ENCODE peak calls at places on chromosomes 6 and 20, in five cellular contexts. N is IMR-90, K is A549, P is Peyer's patch, L is NB4. R is an unnamed sample.

GRCh38 chr6:149488815-149489214 is 4.0 kb upstream of the ZC3H12D start:
- DNase-seq in N (no peak), K (no peak), P (no peak), L (peak; percentile 44), R (no peak)

GRCh38 chr20:1805161-1805581 is 90.0 kb upstream of the SIRPA start:
- DNase-seq in N (no peak), K (no peak), P (peak; percentile 27), L (no peak), R (no peak)

GRCh38 chr6:142569676-142570075 is 267.9 kb downstream of the ADGRG6 start:
- DNase-seq in N (no peak), K (no peak), P (no peak), L (no peak), R (no peak)

GRCh38 chr6:93842178-93842577 is 422.8 kb upstream of the EPHA7 start:
- DNase-seq in N (no peak), K (no peak), P (no peak), L (no peak), R (no peak)

GRCh38 chr20:38952153-38952552 is 10.0 kb upstream of the DHX35 start:
- DNase-seq in N (no peak), K (no peak), P (no peak), L (no peak), R (no peak)

GRCh38 chr20:3648941-3649340 is 14.3 kb downstream of the GFRA4 start:
- DNase-seq in N (no peak), K (no peak), P (no peak), L (no peak), R (no peak)

GRCh38 chr20:48875914-48876240 is 45.6 kb upstream of the ARFGEF2 start:
- DNase-seq in N (no peak), K (no peak), P (no peak), L (peak; percentile 94), R (peak; percentile 39)

GRCh38 chr6:23890543-23891227 is 235.3 kb upstream of the NRSN1 start:
- DNase-seq in N (no peak), K (no peak), P (no peak), L (peak; percentile 14), R (no peak)

GRCh38 chr6:67736816-67737215 is 898.3 kb upstream of the ADGRB3 start:
- DNase-seq in N (no peak), K (no peak), P (no peak), L (no peak), R (no peak)

GRCh38 chr6:163730496-163731210 is 316.1 kb downstream of the QKI start:
- DNase-seq in N (no peak), K (no peak), P (no peak), L (no peak), R (no peak)

GRCh38 chr6:66663127-66663526 is 956.1 kb upstream of the EYS start:
- DNase-seq in N (no peak), K (no peak), P (no peak), L (no peak), R (no peak)

GRCh38 chr6:169213814-169214520 is 39.7 kb downstream of the THBS2 start:
- DNase-seq in N (no peak), K (no peak), P (no peak), L (peak; percentile 42), R (no peak)

GRCh38 chr6:137731960-137732616 is 135.0 kb upstream of the TNFAIP3 start:
- DNase-seq in N (peak; percentile 67), K (peak; percentile 33), P (no peak), L (peak; percentile 88), R (no peak)

GRCh38 chr20:44911264-44911921 is 1.5 kb downstream of the PABPC1L start:
- DNase-seq in N (peak; percentile 28), K (peak; percentile 88), P (peak; percentile 68), L (peak; percentile 69), R (no peak)

GRCh38 chr20:4613718-4614620 is 107.7 kb upstream of the PRND start:
- DNase-seq in N (no peak), K (peak; percentile 75), P (peak; percentile 92), L (peak; percentile 78), R (no peak)

GRCh38 chr6:1486387-1486786 is 97.0 kb downstream of the FOXF2 start:
- DNase-seq in N (no peak), K (no peak), P (no peak), L (no peak), R (no peak)

GRCh38 chr20:16391003-16391402 is 182.2 kb downstream of the KIF16B start:
- DNase-seq in N (no peak), K (no peak), P (no peak), L (no peak), R (no peak)

GRCh38 chr6:63975685-63976084 is 340.1 kb downstream of the PHF3 start:
- DNase-seq in N (no peak), K (no peak), P (no peak), L (no peak), R (no peak)

GRCh38 chr20:44802702-44803101 is 7.6 kb downstream of the RIMS4 start:
- DNase-seq in N (no peak), K (no peak), P (no peak), L (no peak), R (no peak)

GRCh38 chr6:89643411-89643810 is 4.9 kb upstream of the LYRM2 start:
- DNase-seq in N (no peak), K (no peak), P (no peak), L (no peak), R (no peak)

GRCh38 chr6:141349710-141350109 is 783.0 kb upstream of the GJE1 start:
- DNase-seq in N (no peak), K (no peak), P (no peak), L (no peak), R (no peak)

GRCh38 chr6:120993929-120994572 is 340.2 kb downstream of the TBC1D32 start:
- DNase-seq in N (no peak), K (no peak), P (no peak), L (no peak), R (no peak)

GRCh38 chr20:61543931-61544745 is 292.1 kb downstream of the CDH4 start:
- DNase-seq in N (no peak), K (no peak), P (no peak), L (no peak), R (no peak)

GRCh38 chr20:57909763-57910331 is 200.0 kb upstream of the PMEPA1 start:
- DNase-seq in N (no peak), K (no peak), P (peak; percentile 29), L (no peak), R (no peak)

DNA sequence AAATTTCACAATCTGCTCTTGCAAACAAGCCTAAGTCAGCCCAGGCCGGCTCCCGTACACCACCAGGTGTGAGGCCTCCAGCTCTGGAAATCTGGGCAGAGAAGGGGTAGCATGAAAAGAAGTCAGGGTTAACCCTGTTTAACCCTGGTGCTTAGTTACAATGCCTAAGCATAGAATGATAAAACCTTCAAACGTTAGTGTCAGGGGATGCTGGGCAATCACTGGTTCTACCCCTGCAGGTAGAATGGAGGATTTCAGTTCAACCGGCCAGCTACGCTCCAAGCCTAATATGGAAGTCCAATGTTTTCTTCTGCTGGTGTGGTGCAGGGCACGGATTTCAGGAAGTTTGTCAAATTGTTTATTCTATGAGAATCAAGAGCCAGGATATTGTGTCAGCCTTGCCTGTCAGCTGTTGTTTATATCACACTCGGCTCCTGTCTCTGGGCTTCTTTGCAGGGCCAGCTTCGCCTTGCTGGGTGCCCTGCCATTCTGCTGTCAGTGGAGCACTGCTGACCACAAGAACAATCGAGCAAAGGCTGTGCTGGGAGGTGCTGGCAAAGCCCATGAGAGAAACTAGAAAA is 20.2 kb upstream of the CD93 start:
- DNase-seq in N (peak; percentile 53), K (no peak), P (no peak), L (no peak), R (no peak)
- TF ChIP-seq POLR2A in N (no peak), K (no peak), P (no peak), L (no peak), R (no peak)

GRCh38 chr20:34299925-34300806 is 3.0 kb downstream of the AHCY start:
- DNase-seq in N (peak; percentile 44), K (no peak), P (no peak), L (no peak), R (no peak)

GRCh38 chr20:34300809-34301586 is 2.2 kb downstream of the AHCY start:
- DNase-seq in N (no peak), K (no peak), P (no peak), L (peak; percentile 49), R (no peak)

GRCh38 chr20:34302312-34302722 is 838 bp downstream of the AHCY start:
- DNase-seq in N (peak; percentile 47), K (no peak), P (no peak), L (no peak), R (no peak)

GRCh38 chr20:34301587-34302311 is 1.4 kb downstream of the AHCY start:
- DNase-seq in N (no peak), K (no peak), P (no peak), L (no peak), R (no peak)

DNA sequence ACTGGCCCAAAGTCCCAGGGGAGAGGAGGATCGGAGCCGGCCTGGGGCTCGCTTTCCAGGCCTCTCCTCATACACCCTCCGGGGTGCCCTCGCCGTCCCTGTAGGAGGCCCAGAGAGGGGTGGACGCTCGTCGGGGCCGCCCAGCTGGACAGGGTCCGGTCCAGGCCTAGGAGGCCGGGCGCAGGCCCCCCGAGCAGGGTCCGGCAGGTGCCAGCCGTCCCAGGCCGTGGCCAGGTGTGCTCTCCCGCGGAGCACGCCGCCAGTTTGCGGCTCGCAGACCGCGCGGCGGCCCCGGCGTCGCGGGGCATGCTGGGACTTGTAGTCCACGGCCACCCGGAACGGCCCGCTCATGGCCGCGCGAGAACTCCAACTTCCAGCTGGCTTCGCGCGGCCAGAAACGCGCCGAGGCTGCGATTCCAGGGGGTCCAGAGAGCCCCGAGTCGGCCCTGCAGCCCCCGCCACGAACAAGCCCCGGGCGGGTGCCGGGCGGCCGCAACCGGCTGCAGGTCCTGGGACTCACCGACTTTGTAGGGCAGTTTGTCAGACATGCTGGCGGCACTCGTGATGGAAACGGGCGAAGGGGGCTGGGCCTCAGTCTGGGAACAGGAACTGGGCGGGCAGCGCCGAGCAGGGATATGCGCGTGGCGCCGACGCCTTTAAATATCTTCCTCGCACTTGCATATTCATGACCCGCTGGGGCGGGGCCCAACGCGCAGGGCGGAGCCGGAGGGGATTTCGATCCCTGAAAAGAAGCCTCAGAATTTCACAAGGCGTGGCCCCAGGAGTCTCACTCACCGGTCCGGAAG is at the start of gene AHCY:
- DNase-seq in N (peak; percentile 95), K (peak; percentile 98), P (peak; percentile 99), L (peak; percentile 99), R (peak; percentile 95)
- TF ChIP-seq POLR2A in N (no peak), K (peak; percentile 89), P (peak; percentile 68), L (peak; percentile 80), R (peak; percentile 76)

GRCh38 chr6:30160791-30161261 is at the start of gene TRIM10:
- DNase-seq in N (no peak), K (no peak), P (no peak), L (no peak), R (no peak)
- TF ChIP-seq POLR2A in N (no peak), K (no peak), P (no peak), L (no peak), R (no peak)

DNA sequence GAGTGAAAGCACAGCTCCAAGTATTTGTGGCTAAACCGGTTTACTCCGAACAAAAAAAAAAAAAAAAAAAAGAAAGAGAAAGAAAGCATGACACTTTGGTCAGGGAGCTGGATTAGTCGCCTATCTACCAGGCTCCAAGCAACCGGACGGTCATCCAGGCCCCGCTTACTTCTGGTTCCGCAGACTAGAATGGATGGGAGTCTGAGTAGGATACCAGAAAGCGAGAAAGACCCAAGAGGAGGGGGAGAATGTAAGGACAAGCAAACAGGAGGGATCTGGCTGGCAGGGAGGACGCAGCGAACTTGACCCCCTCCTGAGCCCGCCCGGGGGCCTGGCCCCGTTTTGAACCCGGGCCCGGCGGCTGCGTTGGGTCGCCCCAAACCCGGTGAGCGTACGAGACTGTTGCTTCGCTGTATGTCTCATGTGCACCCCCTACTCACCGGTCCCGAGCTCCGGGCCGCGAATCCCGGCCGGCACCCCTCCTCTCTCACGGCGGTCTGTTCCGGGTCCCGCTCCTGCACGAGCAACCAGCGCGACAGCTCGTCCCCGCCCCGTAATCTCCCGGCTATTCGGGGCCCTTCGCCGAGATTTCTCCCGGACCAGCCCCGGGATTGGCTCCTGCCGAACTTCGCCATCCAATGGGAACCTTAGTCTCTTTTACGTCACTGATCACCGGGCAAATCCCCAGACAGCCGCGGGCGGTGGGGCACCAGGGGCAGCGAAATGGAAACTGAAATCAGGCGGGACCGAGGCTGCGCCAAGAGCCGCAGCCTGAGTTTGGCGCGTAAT is at the start of gene TRIM26:
- DNase-seq in N (peak; percentile 95), K (peak; percentile 93), P (peak; percentile 99), L (peak; percentile 98), R (peak; percentile 98)
- TF ChIP-seq POLR2A in N (peak; percentile 85), K (peak; percentile 60), P (peak; percentile 99), L (peak; percentile 81), R (peak; percentile 77)

R was measured in H54.